ENCODE peak calls at places on chromosomes 3 and 15, in nine cellular contexts. U, J, Y, I, V, D, L, C and X are unnamed samples.
A peak's percentile ranks its signal among the peaks of the same experiment; 100 is the strongest.

GRCh38 chr15:31304736-31305365 is 21.8 kb upstream of the KLF13 start:
- DNase-seq in U (no peak), J (no peak), Y (no peak), I (no peak), V (no peak), D (no peak), L (peak; percentile 14), C (no peak), X (no peak)

GRCh38 chr15:80579611-80580010 is 115.5 kb upstream of the ABHD17C start:
- DNase-seq in U (no peak), J (no peak), Y (no peak), I (no peak), V (no peak), D (no peak), L (no peak), C (no peak), X (no peak)

GRCh38 chr3:86995537-86995936 is 4.6 kb upstream of the VGLL3 start:
- DNase-seq in U (no peak), J (peak; percentile 89), Y (peak; percentile 85), I (no peak), V (no peak), D (no peak), L (no peak), C (no peak), X (no peak)

GRCh38 chr15:57505949-57506391 is 85.7 kb upstream of the MYZAP start:
- DNase-seq in U (peak; percentile 12), J (peak; percentile 82), Y (no peak), I (no peak), V (peak; percentile 55), D (no peak), L (no peak), C (no peak), X (no peak)

GRCh38 chr15:85582719-85583089 is 202.3 kb downstream of the AKAP13 start:
- DNase-seq in U (no peak), J (no peak), Y (no peak), I (peak; percentile 41), V (no peak), D (peak; percentile 48), L (no peak), C (no peak), X (peak; percentile 55)

GRCh38 chr3:69048990-69049389 is 3.1 kb downstream of the TMF1 start:
- DNase-seq in U (no peak), J (no peak), Y (no peak), I (no peak), V (no peak), D (no peak), L (no peak), C (no peak), X (no peak)

GRCh38 chr3:164779816-164780215 is 298.5 kb downstream of the SI start:
- DNase-seq in U (no peak), J (no peak), Y (no peak), I (no peak), V (no peak), D (no peak), L (peak; percentile 52), C (no peak), X (no peak)

GRCh38 chr3:172104471-172105072 is 65.2 kb downstream of the FNDC3B start:
- DNase-seq in U (no peak), J (peak; percentile 57), Y (no peak), I (no peak), V (no peak), D (no peak), L (no peak), C (no peak), X (no peak)

GRCh38 chr3:159840900-159841299 is 147.7 kb upstream of the IL12A start:
- DNase-seq in U (no peak), J (peak; percentile 71), Y (no peak), I (no peak), V (no peak), D (no peak), L (no peak), C (no peak), X (no peak)

GRCh38 chr15:78988361-78988911 is 43.6 kb upstream of the CTSH start:
- DNase-seq in U (no peak), J (peak; percentile 98), Y (peak; percentile 96), I (no peak), V (no peak), D (no peak), L (no peak), C (no peak), X (no peak)

GRCh38 chr3:196513697-196514349 is 1.3 kb downstream of the SMCO1 start:
- DNase-seq in U (no peak), J (peak; percentile 54), Y (no peak), I (no peak), V (no peak), D (no peak), L (no peak), C (no peak), X (no peak)

GRCh38 chr3:27677554-27677953 is 44.6 kb downstream of the EOMES start:
- DNase-seq in U (no peak), J (peak; percentile 98), Y (peak; percentile 82), I (no peak), V (peak; percentile 60), D (no peak), L (no peak), C (no peak), X (no peak)

GRCh38 chr3:192372001-192372400 is 355.3 kb downstream of the FGF12 start:
- DNase-seq in U (no peak), J (no peak), Y (no peak), I (no peak), V (no peak), D (no peak), L (no peak), C (no peak), X (no peak)

GRCh38 chr3:93843981-93844380 is 129.7 kb downstream of the PROS1 start:
- DNase-seq in U (no peak), J (peak; percentile 93), Y (peak; percentile 65), I (no peak), V (no peak), D (no peak), L (no peak), C (no peak), X (no peak)

GRCh38 chr15:79919090-79919748 is 22.4 kb upstream of the MTHFS start:
- DNase-seq in U (no peak), J (no peak), Y (no peak), I (no peak), V (no peak), D (no peak), L (no peak), C (no peak), X (no peak)

GRCh38 chr15:70318996-70319465 is 221.3 kb upstream of the TLE3 start:
- DNase-seq in U (no peak), J (peak; percentile 49), Y (peak; percentile 51), I (no peak), V (no peak), D (no peak), L (no peak), C (no peak), X (no peak)

GRCh38 chr3:172082820-172083513 is 43.6 kb downstream of the FNDC3B start:
- DNase-seq in U (no peak), J (no peak), Y (no peak), I (no peak), V (no peak), D (no peak), L (no peak), C (no peak), X (no peak)

GRCh38 chr3:163468531-163469335 is 1609.6 kb downstream of the SI start:
- DNase-seq in U (no peak), J (no peak), Y (no peak), I (no peak), V (no peak), D (no peak), L (no peak), C (no peak), X (no peak)

GRCh38 chr3:43363621-43364266 is 77.4 kb downstream of the SNRK start:
- DNase-seq in U (no peak), J (peak; percentile 78), Y (no peak), I (no peak), V (no peak), D (no peak), L (no peak), C (no peak), X (no peak)

GRCh38 chr3:24086597-24087369 is 141.7 kb downstream of the NR1D2 start:
- DNase-seq in U (no peak), J (peak; percentile 29), Y (peak; percentile 6), I (no peak), V (no peak), D (no peak), L (peak; percentile 85), C (no peak), X (no peak)

GRCh38 chr15:99974246-99974645 is 241.0 kb upstream of the LYSMD4 start:
- DNase-seq in U (no peak), J (no peak), Y (no peak), I (no peak), V (no peak), D (no peak), L (no peak), C (no peak), X (no peak)

GRCh38 chr3:53195602-53196574 is 34.9 kb downstream of the PRKCD start:
- DNase-seq in U (no peak), J (peak; percentile 49), Y (no peak), I (peak; percentile 49), V (peak; percentile 30), D (peak; percentile 53), L (peak; percentile 19), C (peak; percentile 73), X (peak; percentile 47)

GRCh38 chr3:50350527-50351317 is at the start of the genes CYB561D2 and NPRL2:
- DNase-seq in U (peak; percentile 97), J (peak; percentile 90), Y (peak; percentile 67), I (peak; percentile 95), V (peak; percentile 88), D (peak; percentile 98), L (peak; percentile 77), C (peak; percentile 98), X (peak; percentile 98)

GRCh38 chr15:59691194-59691805 is 2.2 kb upstream of the BNIP2 start:
- DNase-seq in U (no peak), J (peak; percentile 77), Y (no peak), I (no peak), V (peak; percentile 47), D (peak; percentile 14), L (no peak), C (no peak), X (peak; percentile 33)

GRCh38 chr3:139225551-139225950 is 118.3 kb upstream of the MRPS22 start:
- DNase-seq in U (no peak), J (peak; percentile 17), Y (no peak), I (no peak), V (no peak), D (no peak), L (no peak), C (no peak), X (no peak)

GRCh38 chr15:86002444-86002843 is 77.2 kb upstream of the AGBL1 start:
- DNase-seq in U (no peak), J (no peak), Y (no peak), I (no peak), V (no peak), D (no peak), L (no peak), C (no peak), X (no peak)

GRCh38 chr3:44104668-44105321 is 136.9 kb upstream of the TOPAZ1 start:
- DNase-seq in U (no peak), J (peak; percentile 9), Y (peak; percentile 10), I (peak; percentile 6), V (no peak), D (no peak), L (no peak), C (peak; percentile 56), X (no peak)

GRCh38 chr3:140914384-140914945 is 27.2 kb upstream of the SLC25A36 start:
- DNase-seq in U (no peak), J (no peak), Y (no peak), I (no peak), V (no peak), D (no peak), L (no peak), C (no peak), X (no peak)

GRCh38 chr3:187227658-187228258 is 30.5 kb downstream of the RTP1 start:
- DNase-seq in U (no peak), J (peak; percentile 67), Y (peak; percentile 65), I (no peak), V (no peak), D (no peak), L (no peak), C (no peak), X (no peak)

GRCh38 chr3:101940521-101940992 is 91.2 kb downstream of the NFKBIZ start:
- DNase-seq in U (no peak), J (peak; percentile 99), Y (peak; percentile 96), I (no peak), V (no peak), D (no peak), L (no peak), C (no peak), X (peak; percentile 26)

GRCh38 chr3:66473637-66474036 is 27.2 kb downstream of the LRIG1 start:
- DNase-seq in U (no peak), J (peak; percentile 50), Y (no peak), I (no peak), V (no peak), D (no peak), L (no peak), C (no peak), X (no peak)